ENCODE peak calls at places on chromosomes 4 and X, in seven cellular contexts. V, J, E, N, H, U and C are unnamed samples.

GRCh38 chr4:8297141-8297601 is 27.6 kb downstream of the HTRA3 start:
- DNase-seq in V (no peak), J (no peak), E (no peak), N (no peak), H (no peak), U (no peak), C (no peak)

GRCh38 chrX:72142094-72142843 is 10.6 kb upstream of the RTL5 start:
- DNase-seq in V (no peak), J (no peak), E (peak; percentile 51), N (no peak), H (no peak), U (no peak), C (no peak)

GRCh38 chr4:156019238-156019637 is 65.6 kb upstream of the CTSO start:
- DNase-seq in V (no peak), J (no peak), E (no peak), N (no peak), H (no peak), U (no peak), C (no peak)

GRCh38 chr4:132548463-132548862 is 600.6 kb upstream of the PCDH10 start:
- DNase-seq in V (no peak), J (no peak), E (no peak), N (no peak), H (no peak), U (no peak), C (no peak)

GRCh38 chr4:24568425-24568824 is 15.9 kb downstream of the DHX15 start:
- DNase-seq in V (no peak), J (no peak), E (no peak), N (no peak), H (no peak), U (no peak), C (no peak)

GRCh38 chr4:24137963-24138601 is 248.2 kb upstream of the PPARGC1A start:
- DNase-seq in V (no peak), J (no peak), E (no peak), N (no peak), H (no peak), U (no peak), C (peak; percentile 52)

GRCh38 chr4:3825530-3825929 is 59.3 kb downstream of the ADRA2C start:
- DNase-seq in V (no peak), J (no peak), E (no peak), N (no peak), H (no peak), U (no peak), C (no peak)

GRCh38 chr4:105996845-105997244 is 101.6 kb downstream of the NPNT start:
- DNase-seq in V (no peak), J (no peak), E (no peak), N (no peak), H (no peak), U (peak; percentile 32), C (peak; percentile 26)

GRCh38 chr4:181822005-181822375 is 421.2 kb upstream of the TENM3 start:
- DNase-seq in V (no peak), J (no peak), E (no peak), N (peak; percentile 29), H (no peak), U (no peak), C (no peak)

GRCh38 chrX:103254171-103254824 is 657 bp downstream of the TCEAL8 start:
- DNase-seq in V (peak; percentile 98), J (peak; percentile 23), E (peak; percentile 45), N (peak; percentile 98), H (peak; percentile 73), U (peak; percentile 32), C (peak; percentile 54)

GRCh38 chrX:131607796-131608369 is 64.0 kb downstream of the OR13H1 start:
- DNase-seq in V (no peak), J (no peak), E (no peak), N (no peak), H (no peak), U (no peak), C (peak; percentile 18)

GRCh38 chrX:54509401-54509800 is 13.4 kb upstream of the FGD1 start:
- DNase-seq in V (no peak), J (peak; percentile 40), E (no peak), N (peak; percentile 58), H (no peak), U (no peak), C (peak; percentile 40)

GRCh38 chrX:7055386-7056137 is 92.0 kb upstream of the STS start:
- DNase-seq in V (no peak), J (no peak), E (no peak), N (no peak), H (no peak), U (no peak), C (no peak)

GRCh38 chr4:82431026-82431745 is 796 bp downstream of the ENOPH1 start:
- DNase-seq in V (peak; percentile 42), J (peak; percentile 39), E (no peak), N (peak; percentile 63), H (no peak), U (peak; percentile 54), C (peak; percentile 39)

GRCh38 chr4:133000012-133000411 is 149.1 kb upstream of the PCDH10 start:
- DNase-seq in V (no peak), J (no peak), E (no peak), N (peak; percentile 14), H (no peak), U (peak; percentile 65), C (peak; percentile 70)

GRCh38 chrX:96906741-96907140 is 23.0 kb downstream of the RPA4 start:
- DNase-seq in V (no peak), J (peak; percentile 25), E (no peak), N (no peak), H (no peak), U (no peak), C (peak; percentile 4)

GRCh38 chr4:138445098-138445497 is 202.9 kb upstream of the SLC7A11 start:
- DNase-seq in V (no peak), J (peak; percentile 12), E (no peak), N (no peak), H (no peak), U (no peak), C (no peak)

GRCh38 chrX:45505214-45505613 is 304.5 kb upstream of the DIPK2B start:
- DNase-seq in V (no peak), J (peak; percentile 75), E (no peak), N (no peak), H (no peak), U (no peak), C (peak; percentile 74)

GRCh38 chrX:45824471-45824870 is 623.8 kb upstream of the DIPK2B start:
- DNase-seq in V (no peak), J (peak; percentile 96), E (no peak), N (peak; percentile 66), H (no peak), U (peak; percentile 82), C (peak; percentile 91)

GRCh38 chrX:74557378-74557777 is 57.0 kb downstream of the RLIM start:
- DNase-seq in V (no peak), J (no peak), E (no peak), N (no peak), H (no peak), U (no peak), C (no peak)

GRCh38 chr4:17699380-17699779 is 82.0 kb downstream of the FAM184B start:
- DNase-seq in V (no peak), J (no peak), E (no peak), N (no peak), H (no peak), U (no peak), C (no peak)

GRCh38 chr4:2082118-2082517 is 23.0 kb downstream of the NAT8L start:
- DNase-seq in V (no peak), J (no peak), E (no peak), N (no peak), H (peak; percentile 33), U (no peak), C (no peak)

GRCh38 chr4:94076498-94076897 is 131.2 kb upstream of the SMARCAD1 start:
- DNase-seq in V (no peak), J (no peak), E (no peak), N (peak; percentile 13), H (no peak), U (no peak), C (no peak)

GRCh38 chrX:50066318-50066937 is 134.4 kb downstream of the AKAP4 start:
- DNase-seq in V (no peak), J (no peak), E (no peak), N (no peak), H (no peak), U (no peak), C (no peak)

GRCh38 chrX:16517206-16517605 is 132.8 kb upstream of the S100G start:
- DNase-seq in V (no peak), J (peak; percentile 14), E (no peak), N (no peak), H (no peak), U (no peak), C (no peak)

GRCh38 chrX:35339796-35340195 is 397.2 kb downstream of the FAM47B start:
- DNase-seq in V (no peak), J (no peak), E (no peak), N (no peak), H (no peak), U (no peak), C (peak; percentile 0)
- H2AK5ac ChIP-seq in V (no peak overlapping the region), J (no peak overlapping the region), E (no peak overlapping the region), N (no peak overlapping the region), H (no peak overlapping the region), U (no peak overlapping the region), C (no peak overlapping the region)

DNA sequence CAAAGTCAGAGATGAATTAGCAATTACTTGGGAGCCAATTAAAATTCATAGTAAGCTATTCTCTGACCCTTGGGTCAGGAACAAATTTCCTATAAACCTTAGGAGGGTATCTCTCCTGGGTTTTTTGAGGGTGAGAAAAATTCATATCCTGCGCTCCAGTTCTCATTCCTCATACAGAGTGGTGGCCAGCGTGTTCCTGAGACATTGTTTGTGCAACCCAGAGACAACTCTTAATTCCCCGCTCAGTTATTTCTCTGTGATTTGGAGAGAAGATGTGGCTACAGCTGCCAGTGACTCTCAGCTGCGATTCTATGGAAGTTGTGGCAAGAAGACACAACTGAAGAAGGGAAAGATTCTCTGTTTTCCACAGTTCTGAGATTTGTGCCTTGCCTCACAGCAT is 37.9 kb upstream of the CBR4 start:
- DNase-seq in V (no peak), J (no peak), E (no peak), N (no peak), H (no peak), U (no peak), C (no peak)
- H2AK5ac ChIP-seq in V (no peak overlapping the region), J (no peak overlapping the region), E (no peak overlapping the region), N (no peak overlapping the region), H (no peak overlapping the region), U (no peak overlapping the region), C (no peak overlapping the region)

GRCh38 chrX:47558436-47558835 is 2.6 kb upstream of the ARAF start:
- DNase-seq in V (no peak), J (no peak), E (no peak), N (no peak), H (no peak), U (no peak), C (no peak)
- H2AK5ac ChIP-seq in V (no peak overlapping the region), J (no peak overlapping the region), E (no peak overlapping the region), N (no peak overlapping the region), H (no peak overlapping the region), U (no peak overlapping the region), C (no peak overlapping the region)

DNA sequence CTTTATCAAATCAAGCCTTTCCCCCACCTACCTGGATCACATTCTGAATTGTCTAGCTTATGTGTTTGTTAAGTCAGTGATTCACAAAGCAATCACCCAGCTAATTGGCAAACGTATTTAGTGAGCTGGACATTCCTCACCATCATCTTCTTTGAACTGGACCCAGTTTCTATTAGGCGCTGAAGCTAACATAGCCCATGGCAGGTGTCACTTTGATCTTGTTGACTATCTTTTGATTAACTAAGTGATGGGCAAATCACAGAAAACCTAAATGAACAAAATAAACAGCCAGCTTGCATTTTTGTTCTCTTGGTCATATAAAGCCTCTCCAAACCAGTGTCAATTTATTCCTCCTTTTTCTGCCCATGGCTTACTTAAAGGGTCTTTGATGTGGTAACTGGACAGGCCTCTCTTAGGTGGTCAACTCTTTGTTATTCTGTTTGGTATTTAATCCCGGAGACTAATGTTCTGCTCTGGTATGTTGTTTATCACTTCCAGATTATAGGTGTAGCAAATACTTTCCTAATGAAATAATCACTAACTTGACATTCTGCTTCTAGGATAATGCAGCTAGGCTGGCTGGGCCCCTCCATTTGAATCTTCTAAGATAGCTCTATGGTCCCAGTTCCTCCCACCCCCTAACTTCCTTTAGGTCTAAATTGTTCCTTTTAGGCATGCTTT is 105.3 kb upstream of the SMIM10 start:
- DNase-seq in V (no peak), J (no peak), E (no peak), N (peak; percentile 55), H (no peak), U (peak; percentile 26), C (no peak)
- H2AK5ac ChIP-seq in V (no peak overlapping the region), J (no peak overlapping the region), E (no peak overlapping the region), N (no peak overlapping the region), H (no peak overlapping the region), U (no peak overlapping the region), C (no peak overlapping the region)